ENCODE peak calls at places on chromosomes 7 and 10, in four cellular contexts. S, X, R and Y are unnamed samples.
A peak's percentile ranks its signal among the peaks of the same experiment; 100 is the strongest.

GRCh38 chr10:43976292-43976691 is 327.6 kb upstream of the ZNF32 start:
- DNase-seq in X (peak; percentile 6), R (no peak), S (no peak), Y (no peak)

GRCh38 chr10:58158806-58159205 is 108.9 kb downstream of the IPMK start:
- DNase-seq in R (no peak), X (peak; percentile 30), S (no peak), Y (no peak)

GRCh38 chr10:68576118-68576517 is 16.0 kb downstream of the TET1 start:
- DNase-seq in X (no peak), R (no peak), S (no peak), Y (no peak)

GRCh38 chr7:27179503-27180430 is 5.3 kb downstream of the HOXA11 start:
- DNase-seq in R (peak; percentile 94), X (peak; percentile 94), S (peak; percentile 72), Y (no peak)

GRCh38 chr7:99752354-99752753 is 17.4 kb upstream of the CYP3A7 start:
- DNase-seq in S (peak; percentile 70), R (peak; percentile 7), X (peak; percentile 26), Y (no peak)

GRCh38 chr7:776381-776780 is 49.3 kb upstream of the PRKAR1B start:
- DNase-seq in X (no peak), R (no peak), S (no peak), Y (no peak)

GRCh38 chr10:102617816-102618215 is 26.5 kb upstream of the TRIM8 start:
- DNase-seq in S (no peak), X (no peak), R (no peak), Y (no peak)

GRCh38 chr7:90821961-90822620 is 226.0 kb downstream of the CDK14 start:
- DNase-seq in X (no peak), S (no peak), R (no peak), Y (no peak)

GRCh38 chr7:99224263-99224947 is 16.5 kb upstream of the KPNA7 start:
- DNase-seq in X (peak; percentile 47), S (peak; percentile 62), R (peak; percentile 35), Y (peak; percentile 94)

GRCh38 chr7:16431646-16432424 is 10.5 kb upstream of the CRPPA start:
- DNase-seq in X (peak; percentile 43), S (no peak), R (peak; percentile 56), Y (no peak)

GRCh38 chr10:79310911-79311573 is 36.2 kb upstream of the PPIF start:
- DNase-seq in S (peak; percentile 79), X (no peak), R (no peak), Y (no peak)

GRCh38 chr7:19989906-19990305 is 216.5 kb upstream of the TMEM196 start:
- DNase-seq in R (no peak), S (no peak), X (no peak), Y (no peak)

GRCh38 chr10:129775681-129776080 is 188.4 kb downstream of the EBF3 start:
- DNase-seq in S (peak; percentile 13), X (no peak), R (no peak), Y (no peak)

GRCh38 chr7:138992052-138992531 is 10.9 kb upstream of the KIAA1549 start:
- DNase-seq in R (no peak), X (peak; percentile 94), S (no peak), Y (no peak)

GRCh38 chr10:72943498-72944234 is 10.9 kb downstream of the PLA2G12B start:
- DNase-seq in S (no peak), R (no peak), X (no peak), Y (no peak)

GRCh38 chr10:80205478-80206276 is at the start of gene ANXA11:
- DNase-seq in X (peak; percentile 86), S (peak; percentile 85), R (peak; percentile 85), Y (no peak)

GRCh38 chr10:107430446-107430845 is 265.9 kb upstream of the SORCS1 start:
- DNase-seq in X (no peak), R (no peak), S (no peak), Y (no peak)

GRCh38 chr10:130587718-130588117 is 451.5 kb downstream of the GLRX3 start:
- DNase-seq in S (no peak), R (no peak), X (no peak), Y (no peak)

DNA sequence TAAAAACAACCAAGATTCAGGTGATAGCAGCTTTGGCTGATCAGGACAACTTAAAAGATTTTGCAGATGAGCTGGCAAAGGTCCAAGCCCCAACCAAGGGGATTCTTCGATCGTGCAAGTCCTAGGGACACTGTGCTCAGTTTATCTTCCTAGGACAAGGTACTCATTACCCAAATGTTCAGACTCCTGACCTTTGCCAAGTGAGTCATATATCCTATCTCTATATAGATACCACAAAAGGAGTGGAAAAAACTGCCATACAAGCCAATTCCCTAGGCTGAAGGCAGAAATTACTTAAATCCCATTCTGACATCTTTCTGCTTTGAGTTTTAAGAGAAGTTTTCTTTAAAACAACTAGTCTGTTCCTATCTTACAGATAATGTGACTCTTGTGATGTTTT is 142.5 kb upstream of the ASAH2 start:
- DNase-seq in S (no peak), X (peak; percentile 53), R (no peak), Y (no peak)
- H3K27ac ChIP-seq in S (no peak overlapping the region), X (no peak overlapping the region), R (no peak overlapping the region), Y (no peak overlapping the region)

GRCh38 chr10:126935263-126935946 is 30.2 kb downstream of the DOCK1 start:
- DNase-seq in S (no peak), R (no peak), X (peak; percentile 35), Y (no peak)
- H3K27ac ChIP-seq in S (no peak overlapping the region), R (no peak overlapping the region), X (no peak overlapping the region), Y (peak overlapping the region; percentile 28)

DNA sequence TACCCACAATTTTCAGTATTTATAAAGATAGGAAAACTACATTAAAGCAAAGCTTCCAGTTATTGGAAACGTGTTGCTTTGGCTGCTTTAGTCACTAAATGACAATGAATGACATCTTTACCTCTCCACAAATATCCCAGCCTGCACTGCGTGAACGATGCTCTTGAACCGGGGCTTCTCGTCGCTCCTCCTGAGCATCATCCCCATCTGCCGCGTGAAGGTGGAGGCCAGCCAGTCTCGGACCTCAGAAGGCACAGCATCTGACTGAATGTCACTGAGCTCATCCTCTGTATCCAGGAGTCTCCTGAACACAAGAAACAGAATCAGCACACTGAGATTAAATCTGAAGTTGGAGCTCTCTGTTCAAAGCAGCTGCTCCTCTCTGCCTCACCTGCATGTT is 191.3 kb downstream of the PDE1C start:
- DNase-seq in X (no peak), R (no peak), S (no peak), Y (no peak)
- H3K27ac ChIP-seq in X (no peak overlapping the region), R (no peak overlapping the region), S (no peak overlapping the region), Y (no peak overlapping the region)

GRCh38 chr10:97169911-97170693 is 15.7 kb downstream of the SLIT1 start:
- DNase-seq in R (no peak), S (peak; percentile 59), X (no peak), Y (no peak)
- H3K27ac ChIP-seq in R (no peak overlapping the region), S (no peak overlapping the region), X (no peak overlapping the region), Y (no peak overlapping the region)

GRCh38 chr10:124081547-124082140 is 11.8 kb downstream of the CHST15 start:
- DNase-seq in S (no peak), X (no peak), R (no peak), Y (no peak)

GRCh38 chr10:124084693-124085092 is 8.7 kb downstream of the CHST15 start:
- DNase-seq in X (no peak), S (no peak), R (no peak), Y (no peak)

GRCh38 chr10:124083740-124084397 is 9.5 kb downstream of the CHST15 start:
- DNase-seq in X (no peak), S (peak; percentile 65), R (no peak), Y (no peak)

GRCh38 chr10:124082555-124082954 is 10.8 kb downstream of the CHST15 start:
- DNase-seq in S (no peak), R (no peak), X (no peak), Y (no peak)

DNA sequence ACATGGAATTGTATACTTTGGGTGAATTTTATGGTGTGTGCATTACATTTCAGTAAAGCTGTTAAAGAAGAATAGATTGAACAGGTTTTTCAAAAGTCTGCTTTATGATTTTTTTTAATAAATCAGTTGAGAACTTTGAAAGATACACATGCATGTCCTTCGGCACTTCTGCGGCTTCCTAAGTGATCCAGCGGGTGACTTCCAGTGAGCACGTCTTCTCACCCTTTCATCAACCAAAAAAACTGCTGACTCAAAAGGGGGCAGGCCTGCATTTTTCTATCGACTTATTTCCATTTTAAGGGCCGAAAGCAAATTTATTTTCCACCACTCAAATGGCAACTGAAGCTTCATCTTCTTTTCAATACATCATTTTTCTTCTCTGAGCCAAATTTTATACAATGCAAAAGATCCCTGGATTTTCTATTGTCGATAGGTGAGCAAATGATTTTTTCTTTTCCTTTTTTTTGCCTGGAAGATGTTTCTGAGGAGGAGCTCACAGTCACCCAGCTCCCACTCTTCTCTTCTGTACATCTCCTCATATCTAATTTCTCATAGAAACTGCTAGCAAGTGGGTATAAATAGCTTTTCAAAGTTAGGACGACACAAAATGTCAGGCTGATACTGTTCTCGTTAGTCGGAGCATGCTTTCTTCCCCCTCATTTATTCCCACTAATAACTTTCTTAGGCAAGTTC is 10.2 kb downstream of the CHST15 start:
- DNase-seq in R (no peak), X (no peak), S (no peak), Y (no peak)
- H3K27ac ChIP-seq in R (no peak overlapping the region), X (no peak overlapping the region), S (no peak overlapping the region), Y (no peak overlapping the region)

GRCh38 chr7:156638443-156639077 is 2.0 kb upstream of the RNF32 start:
- DNase-seq in X (no peak), S (no peak), R (no peak), Y (no peak)

GRCh38 chr7:156640949-156641485 is 443 bp downstream of the RNF32 start:
- DNase-seq in S (peak; percentile 70), X (peak; percentile 78), R (no peak), Y (no peak)

GRCh38 chr7:156640257-156640948 is at the start of gene RNF32:
- DNase-seq in R (peak; percentile 72), X (peak; percentile 95), S (peak; percentile 98), Y (peak; percentile 58)

GRCh38 chr7:156642306-156643045 is 1.9 kb downstream of the RNF32 start:
- DNase-seq in X (no peak), R (no peak), S (no peak), Y (no peak)

DNA sequence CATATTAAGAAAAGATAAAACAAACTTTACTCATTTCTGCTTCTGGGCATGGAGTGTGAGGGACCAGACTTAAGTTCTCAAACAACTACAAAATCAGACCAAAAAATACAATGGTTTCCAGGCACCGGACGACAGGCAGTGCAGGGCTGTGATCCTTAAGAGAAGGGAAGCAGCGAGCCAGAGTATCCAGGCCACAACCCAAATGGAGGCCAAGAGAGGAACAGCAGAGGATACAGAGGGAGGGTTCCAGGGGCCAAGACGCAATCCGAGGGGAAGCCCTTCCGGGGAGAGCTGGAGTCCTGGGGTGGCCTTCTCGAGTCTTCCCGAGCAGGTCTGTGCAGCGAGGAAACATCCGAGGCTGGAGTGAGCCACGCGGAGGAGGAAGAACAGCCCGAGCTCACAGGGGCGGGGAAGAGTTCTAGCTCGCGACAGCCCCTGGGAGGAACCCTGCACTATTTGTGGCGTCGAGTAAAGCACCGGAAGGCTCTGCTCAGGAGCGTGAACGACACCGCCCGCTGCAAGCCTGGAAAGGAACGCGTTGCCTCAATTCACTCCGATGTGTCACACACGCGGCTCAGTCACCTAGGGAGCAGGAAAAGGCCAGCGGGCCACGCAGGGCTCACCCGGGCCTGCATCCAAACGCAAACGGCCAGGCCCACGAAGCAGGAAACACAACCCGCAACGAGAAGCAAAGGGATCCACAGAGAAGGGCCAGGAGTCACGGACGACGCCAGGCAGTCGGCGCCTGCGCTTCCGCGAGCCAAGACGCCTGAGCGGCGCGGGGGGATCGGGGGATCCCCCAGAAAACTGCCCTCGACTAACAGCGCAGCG is 933 bp upstream of the RNF32 start:
- DNase-seq in X (peak; percentile 44), S (no peak), R (no peak), Y (no peak)
- H3K27ac ChIP-seq in X (no peak overlapping the region), S (no peak overlapping the region), R (no peak overlapping the region), Y (peak overlapping the region; percentile 81)